ENCODE peak calls at places on chromosomes 1 and 21, in six cellular contexts. One of them, this sample, is unnamed.

GRCh38 chr21:32412162-32412997 is at the start of gene EVA1C:
- DNase-seq in adipocyte: peak; percentile 79
- DNase-seq in GM04503: no peak
- DNase-seq in brain pericyte: no peak
- DNase-seq in GM20000: no peak
- DNase-seq in frontal cortex: peak; percentile 72
- DNase-seq in this sample: peak; percentile 52

GRCh38 chr1:56142301-56142700 is 437.1 kb downstream of the PLPP3 start:
- DNase-seq in adipocyte: no peak
- DNase-seq in brain pericyte: no peak
- DNase-seq in GM04503: no peak
- DNase-seq in frontal cortex: no peak
- DNase-seq in GM20000: no peak
- DNase-seq in this sample: no peak

GRCh38 chr1:1599919-1600860 is at the start of gene FNDC10:
- DNase-seq in GM04503: no peak
- DNase-seq in adipocyte: peak; percentile 36
- DNase-seq in frontal cortex: peak; percentile 65
- DNase-seq in GM20000: peak; percentile 68
- DNase-seq in brain pericyte: no peak
- DNase-seq in this sample: no peak

GRCh38 chr1:211648980-211649934 is 26.2 kb downstream of the NEK2 start:
- DNase-seq in GM04503: no peak
- DNase-seq in GM20000: peak; percentile 53
- DNase-seq in adipocyte: no peak
- DNase-seq in brain pericyte: no peak
- DNase-seq in frontal cortex: peak; percentile 48
- DNase-seq in this sample: no peak

GRCh38 chr1:89898150-89898549 is 77.3 kb downstream of the LRRC8D start:
- DNase-seq in adipocyte: no peak
- DNase-seq in frontal cortex: no peak
- DNase-seq in GM04503: no peak
- DNase-seq in GM20000: no peak
- DNase-seq in brain pericyte: no peak
- DNase-seq in this sample: no peak

GRCh38 chr1:67193700-67194099 is 27.4 kb downstream of the IL23R start:
- DNase-seq in brain pericyte: no peak
- DNase-seq in adipocyte: no peak
- DNase-seq in GM04503: no peak
- DNase-seq in frontal cortex: no peak
- DNase-seq in GM20000: no peak
- DNase-seq in this sample: no peak

GRCh38 chr1:26283871-26284596 is 4.1 kb downstream of the SH3BGRL3 start:
- DNase-seq in brain pericyte: no peak
- DNase-seq in GM20000: no peak
- DNase-seq in GM04503: no peak
- DNase-seq in frontal cortex: no peak
- DNase-seq in adipocyte: no peak
- DNase-seq in this sample: no peak

GRCh38 chr21:33491373-33492102 is at the start of gene DNAJC28:
- DNase-seq in GM20000: peak; percentile 94
- DNase-seq in brain pericyte: peak; percentile 81
- DNase-seq in frontal cortex: peak; percentile 89
- DNase-seq in adipocyte: peak; percentile 98
- DNase-seq in GM04503: peak; percentile 50
- DNase-seq in this sample: peak; percentile 95

GRCh38 chr1:27395441-27396195 is 3.2 kb downstream of the GPR3 start:
- DNase-seq in adipocyte: peak; percentile 85
- DNase-seq in frontal cortex: peak; percentile 86
- DNase-seq in GM20000: peak; percentile 86
- DNase-seq in brain pericyte: no peak
- DNase-seq in GM04503: no peak
- DNase-seq in this sample: peak; percentile 23

GRCh38 chr1:67534627-67535065 is 104.4 kb upstream of the SERBP1 start:
- DNase-seq in GM04503: no peak
- DNase-seq in GM20000: no peak
- DNase-seq in frontal cortex: no peak
- DNase-seq in brain pericyte: no peak
- DNase-seq in adipocyte: peak; percentile 41
- DNase-seq in this sample: no peak

GRCh38 chr1:201050515-201051277 is 27.2 kb upstream of the KIF21B start:
- DNase-seq in adipocyte: peak; percentile 40
- DNase-seq in GM04503: peak; percentile 21
- DNase-seq in GM20000: no peak
- DNase-seq in brain pericyte: no peak
- DNase-seq in frontal cortex: no peak
- DNase-seq in this sample: no peak

GRCh38 chr1:97332716-97333115 is 588.1 kb downstream of the DPYD start:
- DNase-seq in frontal cortex: no peak
- DNase-seq in GM04503: no peak
- DNase-seq in brain pericyte: no peak
- DNase-seq in GM20000: no peak
- DNase-seq in adipocyte: peak; percentile 66
- DNase-seq in this sample: no peak

GRCh38 chr21:33374080-33374873 is 28.9 kb upstream of the IFNGR2 start:
- DNase-seq in GM04503: no peak
- DNase-seq in GM20000: no peak
- DNase-seq in frontal cortex: no peak
- DNase-seq in adipocyte: peak; percentile 74
- DNase-seq in brain pericyte: no peak
- DNase-seq in this sample: no peak

GRCh38 chr21:15140321-15141019 is 75.7 kb upstream of the NRIP1 start:
- DNase-seq in GM04503: no peak
- DNase-seq in adipocyte: no peak
- DNase-seq in brain pericyte: no peak
- DNase-seq in frontal cortex: no peak
- DNase-seq in GM20000: no peak
- DNase-seq in this sample: no peak

GRCh38 chr1:215542301-215542700 is 24.8 kb upstream of the KCTD3 start:
- DNase-seq in GM20000: no peak
- DNase-seq in frontal cortex: no peak
- DNase-seq in brain pericyte: no peak
- DNase-seq in adipocyte: no peak
- DNase-seq in GM04503: no peak
- DNase-seq in this sample: no peak

GRCh38 chr1:93703649-93704048 is 22.0 kb upstream of the BCAR3 start:
- DNase-seq in frontal cortex: no peak
- DNase-seq in brain pericyte: no peak
- DNase-seq in GM20000: no peak
- DNase-seq in GM04503: no peak
- DNase-seq in adipocyte: no peak
- DNase-seq in this sample: no peak

GRCh38 chr1:172532700-172533510 is at the start of gene SUCO:
- DNase-seq in adipocyte: peak; percentile 99
- DNase-seq in brain pericyte: peak; percentile 97
- DNase-seq in GM20000: peak; percentile 96
- DNase-seq in GM04503: peak; percentile 96
- DNase-seq in frontal cortex: peak; percentile 93
- DNase-seq in this sample: peak; percentile 99

GRCh38 chr1:196180847-196181593 is 427.2 kb downstream of the KCNT2 start:
- DNase-seq in frontal cortex: no peak
- DNase-seq in GM20000: no peak
- DNase-seq in adipocyte: peak; percentile 82
- DNase-seq in brain pericyte: peak; percentile 41
- DNase-seq in GM04503: peak; percentile 85
- DNase-seq in this sample: no peak

GRCh38 chr1:109151146-109151545 is 37.2 kb downstream of the ELAPOR1 start:
- DNase-seq in adipocyte: peak; percentile 61
- DNase-seq in GM20000: no peak
- DNase-seq in GM04503: peak; percentile 37
- DNase-seq in frontal cortex: no peak
- DNase-seq in brain pericyte: peak; percentile 16
- DNase-seq in this sample: peak; percentile 73

GRCh38 chr1:59453297-59453970 is 156.5 kb downstream of the FGGY start:
- DNase-seq in GM20000: no peak
- DNase-seq in brain pericyte: no peak
- DNase-seq in adipocyte: no peak
- DNase-seq in frontal cortex: no peak
- DNase-seq in GM04503: no peak
- DNase-seq in this sample: no peak

GRCh38 chr1:170692866-170693575 is 29.1 kb downstream of the PRRX1 start:
- DNase-seq in brain pericyte: no peak
- DNase-seq in GM04503: no peak
- DNase-seq in adipocyte: peak; percentile 87
- DNase-seq in frontal cortex: no peak
- DNase-seq in GM20000: no peak
- DNase-seq in this sample: no peak

GRCh38 chr1:155173478-155174333 is at the start of gene TRIM46:
- DNase-seq in adipocyte: peak; percentile 78
- DNase-seq in frontal cortex: peak; percentile 73
- DNase-seq in brain pericyte: no peak
- DNase-seq in GM04503: no peak
- DNase-seq in GM20000: peak; percentile 81
- DNase-seq in this sample: peak; percentile 53

GRCh38 chr1:156963621-156964020 is 43.2 kb downstream of the LRRC71 start:
- DNase-seq in frontal cortex: no peak
- DNase-seq in brain pericyte: no peak
- DNase-seq in GM04503: no peak
- DNase-seq in adipocyte: no peak
- DNase-seq in GM20000: no peak
- DNase-seq in this sample: no peak

GRCh38 chr1:25695991-25696330 is 79.4 kb downstream of the MAN1C1 start:
- DNase-seq in GM04503: peak; percentile 78
- DNase-seq in adipocyte: peak; percentile 69
- DNase-seq in frontal cortex: no peak
- DNase-seq in GM20000: no peak
- DNase-seq in brain pericyte: peak; percentile 76
- DNase-seq in this sample: peak; percentile 22

GRCh38 chr1:119783354-119784126 is 14.8 kb upstream of the HMGCS2 start:
- DNase-seq in adipocyte: peak; percentile 58
- DNase-seq in GM04503: no peak
- DNase-seq in brain pericyte: no peak
- DNase-seq in frontal cortex: no peak
- DNase-seq in GM20000: no peak
- DNase-seq in this sample: no peak

GRCh38 chr1:39671793-39672550 is at the start of gene NT5C1A:
- DNase-seq in frontal cortex: peak; percentile 72
- DNase-seq in GM04503: no peak
- DNase-seq in brain pericyte: no peak
- DNase-seq in adipocyte: peak; percentile 51
- DNase-seq in GM20000: peak; percentile 74
- DNase-seq in this sample: peak; percentile 66

GRCh38 chr21:34704119-34704518 is 35.3 kb downstream of the CLIC6 start:
- DNase-seq in GM04503: peak; percentile 85
- DNase-seq in adipocyte: peak; percentile 37
- DNase-seq in GM20000: no peak
- DNase-seq in frontal cortex: no peak
- DNase-seq in brain pericyte: no peak
- DNase-seq in this sample: no peak

GRCh38 chr1:55353709-55354620 is 138.8 kb upstream of the USP24 start:
- DNase-seq in GM04503: no peak
- DNase-seq in frontal cortex: no peak
- DNase-seq in GM20000: no peak
- DNase-seq in adipocyte: no peak
- DNase-seq in brain pericyte: no peak
- DNase-seq in this sample: no peak

GRCh38 chr1:70440642-70441391 is 29.7 kb downstream of the CTH start:
- DNase-seq in GM04503: no peak
- DNase-seq in brain pericyte: no peak
- DNase-seq in GM20000: no peak
- DNase-seq in adipocyte: no peak
- DNase-seq in frontal cortex: no peak
- DNase-seq in this sample: no peak

GRCh38 chr1:21378705-21379494 is 61.0 kb upstream of the NBPF3 start:
- DNase-seq in adipocyte: no peak
- DNase-seq in GM04503: no peak
- DNase-seq in GM20000: no peak
- DNase-seq in brain pericyte: no peak
- DNase-seq in frontal cortex: no peak
- DNase-seq in this sample: no peak